ENCODE peak calls at places on chromosomes 11 and 22, in four cellular contexts. V is NCI-H1436, F is SHP77, A is GM12865. G is an unnamed sample.

GRCh38 chr11:12439615-12440014 is 62.2 kb downstream of the PARVA start:
- DNase-seq in V (no peak), F (no peak), A (no peak), G (no peak)

GRCh38 chr11:22337571-22338464 is at the start of gene SLC17A6:
- DNase-seq in V (no peak), F (no peak), A (peak), G (no peak)

GRCh38 chr22:29450222-29450621 is 11.8 kb downstream of the RFPL1 start:
- DNase-seq in V (no peak), F (no peak), A (no peak), G (no peak)

GRCh38 chr22:46076651-46077339 is 73.5 kb upstream of the PPARA start:
- DNase-seq in V (no peak), F (peak), A (no peak), G (no peak)

GRCh38 chr22:24594569-24595120 is 1.8 kb upstream of the LRRC75B start:
- DNase-seq in V (no peak), F (no peak), A (no peak), G (no peak)

GRCh38 chr22:34055525-34056200 is 135.4 kb upstream of the LARGE1 start:
- DNase-seq in V (no peak), F (peak), A (peak), G (no peak)

GRCh38 chr11:80417681-80418080 is 976.9 kb upstream of the TENM4 start:
- DNase-seq in V (no peak), F (no peak), A (no peak), G (no peak)

GRCh38 chr11:6320411-6321207 is at the start of gene CAVIN3:
- DNase-seq in V (no peak), F (no peak), A (peak), G (no peak)

GRCh38 chr11:62556102-62556871 is 9.7 kb upstream of the AHNAK start:
- DNase-seq in V (no peak), F (peak), A (peak), G (no peak)

GRCh38 chr11:64752106-64752970 is 7.4 kb downstream of the PYGM start:
- DNase-seq in V (no peak), F (peak), A (no peak), G (no peak)

GRCh38 chr11:113133071-113133470 is 171.9 kb downstream of the NCAM1 start:
- DNase-seq in V (no peak), F (no peak), A (no peak), G (no peak)

GRCh38 chr11:57496109-57496820 is 19.2 kb downstream of the SLC43A1 start:
- DNase-seq in V (no peak), F (no peak), A (no peak), G (no peak)

GRCh38 chr22:48146426-48146825 is 1384.0 kb downstream of the TBC1D22A start:
- DNase-seq in V (no peak), F (peak), A (no peak), G (no peak)

GRCh38 chr11:122209619-122210377 is 93.8 kb upstream of the BLID start:
- DNase-seq in V (no peak), F (no peak), A (no peak), G (no peak)

GRCh38 chr11:71489311-71490043 is 36.5 kb downstream of the NADSYN1 start:
- DNase-seq in V (no peak), F (no peak), A (peak), G (no peak)

GRCh38 chr11:76048763-76049162 is 157.5 kb downstream of the WNT11 start:
- DNase-seq in V (no peak), F (peak), A (peak), G (no peak)

GRCh38 chr22:23404689-23405365 is 175.3 kb downstream of the IGLL1 start:
- DNase-seq in V (no peak), F (no peak), A (no peak), G (no peak)

GRCh38 chr11:86608251-86608799 is 64.1 kb downstream of the ME3 start:
- DNase-seq in V (peak), F (peak), A (peak), G (no peak)

GRCh38 chr11:58977470-58977869 is 38.2 kb downstream of the GLYATL1 start:
- DNase-seq in V (no peak), F (no peak), A (no peak), G (no peak)

GRCh38 chr22:43848366-43849171 is 13.7 kb downstream of the SULT4A1 start:
- DNase-seq in V (no peak), F (peak), A (peak), G (no peak)

GRCh38 chr22:41845380-41846267 is 12.7 kb downstream of the SREBF2 start:
- DNase-seq in V (no peak), F (no peak), A (no peak), G (no peak)

GRCh38 chr11:58770627-58771457 is 39.1 kb upstream of the GLYAT start:
- DNase-seq in V (no peak), F (no peak), A (peak), G (no peak)

GRCh38 chr11:10650630-10651029 is 42.9 kb downstream of the IRAG1 start:
- DNase-seq in V (no peak), F (no peak), A (no peak), G (no peak)

GRCh38 chr11:31643831-31644230 is 134.3 kb downstream of the ELP4 start:
- DNase-seq in V (no peak), F (peak), A (no peak), G (no peak)

GRCh38 chr11:26960265-26960664 is 33.6 kb upstream of the FIBIN start:
- DNase-seq in V (no peak), F (no peak), A (no peak), G (no peak)

GRCh38 chr22:23523746-23524145 is 56.3 kb downstream of the IGLL1 start:
- DNase-seq in V (no peak), F (no peak), A (no peak), G (no peak)

GRCh38 chr22:36383110-36383581 is 4.6 kb downstream of the MYH9 start:
- DNase-seq in V (no peak), F (no peak), A (peak), G (no peak)

GRCh38 chr11:23991140-23991539 is 505.7 kb upstream of the LUZP2 start:
- DNase-seq in V (no peak), F (peak), A (no peak), G (no peak)

G was measured in NCI-H1417 treated with DMSO at 0.1 percent for 48 hours.